ENCODE peak calls at places on chromosomes 7 and 10, in four cellular contexts. N, Y, D and H are unnamed samples. For H3K4me1 and H3K36me3, the result is how much of the 10 kb centered on the place peaks cover.

GRCh38 chr7:24024689-24025088 is 259.3 kb upstream of the NPY start:
- DNase-seq in N (no peak), Y (no peak), D (no peak), H (no peak)

GRCh38 chr7:141073173-141073640 is 657 bp upstream of the TMEM178B start:
- DNase-seq in N (peak), Y (peak), D (no peak), H (peak)

GRCh38 chr7:117091721-117092120 is 138.4 kb downstream of the ST7 start:
- DNase-seq in N (no peak), Y (no peak), D (no peak), H (no peak)

GRCh38 chr7:73974948-73975926 is 52.7 kb upstream of the ELN start:
- DNase-seq in N (no peak), Y (no peak), D (no peak), H (no peak)

GRCh38 chr7:151302531-151302930 is 39.1 kb upstream of the NUB1 start:
- DNase-seq in N (no peak), Y (no peak), D (no peak), H (no peak)

GRCh38 chr10:17527530-17528146 is 73.2 kb upstream of the ST8SIA6 start:
- DNase-seq in N (peak), Y (no peak), D (no peak), H (peak)

GRCh38 chr10:491667-492424 is 197.6 kb downstream of the DIP2C start:
- DNase-seq in N (no peak), Y (no peak), D (no peak), H (no peak)

GRCh38 chr10:28676297-28676967 is 889 bp upstream of the BAMBI start:
- DNase-seq in N (peak), Y (no peak), D (peak), H (no peak)

GRCh38 chr7:24757799-24758275 is 573 bp upstream of the GSDME start:
- DNase-seq in N (peak), Y (peak), D (no peak), H (peak)

GRCh38 chr7:41491752-41492405 is 211.0 kb downstream of the INHBA start:
- DNase-seq in N (no peak), Y (no peak), D (no peak), H (no peak)

GRCh38 chr7:31819031-31819430 is 132.0 kb downstream of the PPP1R17 start:
- DNase-seq in N (no peak), Y (no peak), D (no peak), H (no peak)

GRCh38 chr7:31816810-31817209 is 129.8 kb downstream of the PPP1R17 start:
- DNase-seq in N (peak), Y (no peak), D (no peak), H (peak)

GRCh38 chr7:31811650-31812461 is 124.8 kb downstream of the PPP1R17 start:
- DNase-seq in N (peak), Y (no peak), D (no peak), H (peak)

GRCh38 chr7:31815796-31816195 is 128.8 kb downstream of the PPP1R17 start:
- DNase-seq in N (peak), Y (no peak), D (no peak), H (peak)

DNA sequence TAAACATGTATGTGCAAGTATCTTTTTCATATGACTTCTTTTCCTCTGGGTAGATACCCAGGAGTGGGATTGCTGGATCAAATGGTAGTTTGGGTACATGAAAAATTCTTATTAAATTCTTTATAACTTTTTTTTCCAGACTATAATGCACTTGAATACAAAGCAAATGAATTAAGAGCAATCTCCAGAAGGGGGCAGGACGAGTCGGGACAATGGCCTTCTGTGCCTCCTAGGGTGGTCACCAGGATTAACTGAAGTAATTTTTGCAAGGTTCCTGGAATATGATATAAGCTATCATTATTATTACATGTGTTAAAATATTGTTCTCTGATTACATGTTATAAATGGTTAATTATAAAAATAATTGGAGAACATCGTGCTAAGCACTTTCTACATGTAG is 127.2 kb downstream of the PPP1R17 start:
- DNase-seq in N (peak), Y (no peak), D (no peak), H (peak)
- H3K4me1 ChIP-seq in N (under half), Y (under half), D (under half), H (half or more)

GRCh38 chr7:91798425-91798824 is 82.1 kb downstream of the MTERF1 start:
- DNase-seq in N (no peak), Y (no peak), D (no peak), H (no peak)
- H3K36me3 ChIP-seq in N (under half), Y (under half), D (under half), H (under half)

GRCh38 chr7:39172137-39172536 is 194.4 kb downstream of the POU6F2 start:
- DNase-seq in N (no peak), Y (no peak), D (no peak), H (peak)
- TF ChIP-seq EZH2phosphoT487 in N (no peak), Y (no peak), D (no peak), H (no peak)

GRCh38 chr10:80157561-80157960 is 25.0 kb downstream of the PLAC9 start:
- DNase-seq in N (no peak), Y (no peak), D (no peak), H (no peak)
- H3K4me1 ChIP-seq in N (under half), Y (under half), D (under half), H (half or more)

GRCh38 chr7:30148426-30148825 is 13.6 kb downstream of the MTURN start:
- DNase-seq in N (no peak), Y (no peak), D (no peak), H (no peak)

GRCh38 chr7:30150711-30151110 is 15.9 kb downstream of the MTURN start:
- DNase-seq in N (no peak), Y (no peak), D (no peak), H (no peak)

GRCh38 chr7:30147785-30148184 is 13.0 kb downstream of the MTURN start:
- DNase-seq in N (no peak), Y (no peak), D (no peak), H (no peak)

GRCh38 chr7:30148951-30149459 is 14.2 kb downstream of the MTURN start:
- DNase-seq in N (no peak), Y (no peak), D (peak), H (no peak)

GRCh38 chr7:30149640-30150272 is 15.0 kb downstream of the MTURN start:
- DNase-seq in N (no peak), Y (no peak), D (no peak), H (no peak)
- H3K36me3 ChIP-seq in N (under half), Y (under half), D (under half), H (under half)

GRCh38 chr10:22363305-22363704 is 18.0 kb downstream of the SPAG6 start:
- DNase-seq in N (no peak), Y (no peak), D (no peak), H (no peak)
- TF ChIP-seq EZH2phosphoT487 in N (no peak), Y (no peak), D (no peak), H (no peak)

DNA sequence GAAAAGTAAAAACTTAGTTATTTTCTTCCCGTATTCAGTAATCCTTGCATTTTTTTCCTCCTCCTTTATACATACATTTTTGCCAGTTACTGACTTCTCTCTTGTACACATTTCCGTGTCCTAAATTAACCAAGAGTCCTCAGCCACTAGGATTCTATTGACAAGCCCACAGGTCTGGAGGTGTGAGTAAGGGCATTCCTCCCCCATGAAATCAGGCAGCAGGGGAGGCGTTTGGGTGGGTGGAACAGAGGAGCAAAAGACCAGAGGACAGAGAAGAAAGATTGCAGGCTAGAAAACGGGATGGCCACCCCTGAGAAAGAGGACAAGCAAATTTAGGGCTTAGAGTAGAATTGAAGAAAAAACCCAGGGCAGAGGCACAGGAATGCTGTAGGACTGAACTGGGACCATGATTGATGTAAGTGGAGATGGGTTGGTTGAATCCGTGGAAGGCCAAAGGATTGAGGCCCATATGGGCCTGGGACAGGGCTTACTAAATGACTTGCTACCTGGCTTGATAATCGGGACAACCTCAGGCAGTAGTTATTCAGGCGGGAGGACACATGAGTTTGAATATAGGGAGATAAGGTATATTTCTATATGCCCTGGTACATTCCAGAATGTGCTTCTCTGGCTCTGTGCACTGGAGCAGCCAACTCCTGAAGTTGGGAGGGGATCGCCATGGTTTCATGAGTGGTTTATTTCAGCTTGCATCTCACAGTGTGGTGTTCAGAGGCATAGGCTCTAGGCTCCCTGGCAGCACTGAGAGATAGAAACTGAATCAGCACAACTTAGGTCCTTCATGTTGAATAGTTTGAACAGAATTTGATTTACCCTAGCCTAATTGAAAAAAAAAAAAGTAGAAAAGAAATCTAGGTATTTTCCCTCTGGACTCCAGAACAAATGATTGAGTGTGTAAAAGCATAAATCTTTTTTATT is 28.0 kb downstream of the IKZF1 start:
- DNase-seq in N (no peak), Y (no peak), D (no peak), H (no peak)
- H3K4me1 ChIP-seq in N (under half), Y (under half), D (half or more), H (under half)

GRCh38 chr7:131501422-131501821 is 55.0 kb downstream of the PODXL start:
- DNase-seq in N (peak), Y (no peak), D (no peak), H (no peak)

GRCh38 chr7:131502810-131503545 is 53.5 kb downstream of the PODXL start:
- DNase-seq in N (peak), Y (peak), D (no peak), H (no peak)

GRCh38 chr7:131504157-131504899 is 52.1 kb downstream of the PODXL start:
- DNase-seq in N (no peak), Y (no peak), D (no peak), H (no peak)

GRCh38 chr7:131501930-131502685 is 54.3 kb downstream of the PODXL start:
- DNase-seq in N (no peak), Y (no peak), D (no peak), H (no peak)

DNA sequence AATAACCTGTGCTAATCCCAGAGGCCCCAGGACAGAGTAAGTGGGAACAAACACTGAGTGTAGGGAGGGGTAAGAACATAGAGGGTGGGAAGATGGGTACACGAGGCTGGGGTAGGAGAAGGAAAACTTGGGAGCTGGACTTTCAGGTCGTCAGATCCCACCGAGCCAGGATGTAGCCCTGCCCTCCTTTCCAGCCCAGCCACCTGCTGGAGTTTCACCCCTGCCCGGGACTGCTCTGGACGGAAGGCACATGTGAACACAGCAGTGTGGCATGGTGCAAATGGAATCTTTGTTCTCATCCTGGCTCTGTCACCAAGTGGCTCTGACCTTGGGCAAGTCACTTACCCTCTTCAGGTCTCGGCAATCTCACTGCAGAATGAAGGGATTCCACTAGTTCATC is 52.8 kb downstream of the PODXL start:
- DNase-seq in N (no peak), Y (no peak), D (no peak), H (no peak)
- H3K36me3 ChIP-seq in N (under half), Y (under half), D (under half), H (under half)

GRCh38 chr10:100969175-100970075 is at the start of gene SEMA4G:
- DNase-seq in N (peak), Y (peak), D (peak), H (peak)
- TF ChIP-seq EZH2phosphoT487 in N (no peak), Y (no peak), D (no peak), H (no peak)

GRCh38 chr10:77904110-77904860 is 22.3 kb downstream of the DLG5 start:
- DNase-seq in N (no peak), Y (no peak), D (no peak), H (no peak)
- H3K4me1 ChIP-seq in N (under half), Y (under half), D (under half), H (under half)